ENCODE peak calls at places on chromosome 4, in ten cellular contexts. P is GM23338, F is upper lobe of right lung, E is tibial artery, O is HFFc6, J is prostate gland, L is foreskin fibroblast, H is fibroblast of mammary gland, D is WERI-Rb-1, W is thyroid gland. X is an unnamed sample.

GRCh38 chr4:143626134-143626859 is 74.2 kb downstream of the FREM3 start:
- DNase-seq in P (no peak), L (peak; percentile 55), D (no peak), J (peak; percentile 6), O (no peak), W (peak; percentile 17), F (no peak), H (peak; percentile 55), E (peak; percentile 88), X (no peak)

GRCh38 chr4:2875556-2875955 is 31.9 kb downstream of the ADD1 start:
- DNase-seq in H (no peak), J (no peak), L (no peak), E (no peak), F (no peak), W (no peak), P (no peak), O (no peak), D (no peak), X (no peak)

GRCh38 chr4:125703443-125703842 is 388.7 kb downstream of the FAT4 start:
- DNase-seq in F (no peak), P (no peak), D (no peak), J (no peak), W (no peak), E (no peak), L (peak; percentile 57), O (peak; percentile 23), H (peak; percentile 53), X (no peak)

GRCh38 chr4:128379860-128380259 is 92.2 kb upstream of the PGRMC2 start:
- DNase-seq in J (no peak), P (peak; percentile 61), O (peak; percentile 36), D (peak; percentile 73), E (no peak), F (no peak), H (peak; percentile 42), W (peak; percentile 54), L (peak; percentile 52), X (peak; percentile 79)

GRCh38 chr4:140363558-140363957 is 9.9 kb upstream of the SCOC start:
- DNase-seq in F (no peak), L (no peak), P (no peak), O (no peak), H (no peak), W (no peak), E (no peak), J (no peak), D (no peak), X (no peak)

GRCh38 chr4:73152893-73153292 is 83.4 kb upstream of the COX18 start:
- DNase-seq in O (no peak), J (no peak), E (no peak), D (no peak), P (no peak), L (peak; percentile 4), F (no peak), H (peak; percentile 9), W (no peak), X (no peak)

GRCh38 chr4:142721187-142721586 is 124.9 kb downstream of the INPP4B start:
- DNase-seq in J (no peak), F (no peak), E (no peak), P (no peak), W (no peak), L (peak; percentile 43), D (no peak), O (peak; percentile 4), H (no peak), X (no peak)

GRCh38 chr4:4810365-4810764 is 49.1 kb upstream of the MSX1 start:
- DNase-seq in J (no peak), P (no peak), O (no peak), L (no peak), E (no peak), H (no peak), W (no peak), D (no peak), F (no peak), X (no peak)

GRCh38 chr4:129988957-129989356 is 893.0 kb downstream of the C4orf33 start:
- DNase-seq in O (no peak), J (no peak), H (no peak), L (no peak), E (no peak), D (no peak), W (no peak), F (no peak), P (no peak), X (no peak)

GRCh38 chr4:72531322-72531721 is 37.7 kb downstream of the ADAMTS3 start:
- DNase-seq in D (no peak), L (no peak), W (no peak), P (no peak), J (no peak), F (no peak), H (no peak), E (no peak), O (no peak), X (no peak)

GRCh38 chr4:52750819-52751348 is 341 bp downstream of the ERVMER34-1 start:
- DNase-seq in H (peak; percentile 6), E (no peak), O (no peak), D (no peak), W (peak; percentile 4), P (peak; percentile 60), J (no peak), F (peak; percentile 74), L (peak; percentile 44), X (no peak)

GRCh38 chr4:89486042-89486441 is 178.4 kb upstream of the GPRIN3 start:
- DNase-seq in L (peak; percentile 71), H (peak; percentile 67), E (no peak), P (no peak), J (no peak), D (no peak), F (no peak), W (no peak), O (peak; percentile 41), X (no peak)

GRCh38 chr4:78545275-78546246 is 6.0 kb upstream of the ANXA3 start:
- DNase-seq in P (no peak), O (no peak), E (no peak), L (no peak), H (peak; percentile 79), W (no peak), F (no peak), D (no peak), J (no peak), X (no peak)

GRCh38 chr4:159577241-159577640 is 474.4 kb downstream of the RAPGEF2 start:
- DNase-seq in L (no peak), D (no peak), J (no peak), F (no peak), E (no peak), O (no peak), W (no peak), P (no peak), H (no peak), X (no peak)

GRCh38 chr4:61638600-61638999 is 438.5 kb downstream of the ADGRL3 start:
- DNase-seq in H (no peak), D (no peak), P (no peak), L (peak; percentile 29), W (no peak), J (no peak), E (no peak), F (no peak), O (no peak), X (no peak)

GRCh38 chr4:24884925-24885324 is 27.9 kb downstream of the CCDC149 start:
- DNase-seq in H (no peak), O (no peak), L (no peak), D (no peak), E (no peak), W (no peak), F (no peak), J (no peak), P (no peak), X (no peak)

GRCh38 chr4:147707892-147708672 is 23.8 kb upstream of the ARHGAP10 start:
- DNase-seq in O (peak; percentile 34), L (peak; percentile 77), H (peak; percentile 63), F (no peak), P (peak; percentile 72), J (peak; percentile 54), W (peak; percentile 59), D (peak; percentile 63), E (peak; percentile 66), X (peak; percentile 73)
- TF ChIP-seq CTCF in O (peak; percentile 97), L (peak; percentile 76), H (peak; percentile 86), F (peak; percentile 90), P (peak; percentile 79), J (peak; percentile 83), W (peak; percentile 97), D (peak; percentile 68), E (peak; percentile 91), X (peak; percentile 97)

DNA sequence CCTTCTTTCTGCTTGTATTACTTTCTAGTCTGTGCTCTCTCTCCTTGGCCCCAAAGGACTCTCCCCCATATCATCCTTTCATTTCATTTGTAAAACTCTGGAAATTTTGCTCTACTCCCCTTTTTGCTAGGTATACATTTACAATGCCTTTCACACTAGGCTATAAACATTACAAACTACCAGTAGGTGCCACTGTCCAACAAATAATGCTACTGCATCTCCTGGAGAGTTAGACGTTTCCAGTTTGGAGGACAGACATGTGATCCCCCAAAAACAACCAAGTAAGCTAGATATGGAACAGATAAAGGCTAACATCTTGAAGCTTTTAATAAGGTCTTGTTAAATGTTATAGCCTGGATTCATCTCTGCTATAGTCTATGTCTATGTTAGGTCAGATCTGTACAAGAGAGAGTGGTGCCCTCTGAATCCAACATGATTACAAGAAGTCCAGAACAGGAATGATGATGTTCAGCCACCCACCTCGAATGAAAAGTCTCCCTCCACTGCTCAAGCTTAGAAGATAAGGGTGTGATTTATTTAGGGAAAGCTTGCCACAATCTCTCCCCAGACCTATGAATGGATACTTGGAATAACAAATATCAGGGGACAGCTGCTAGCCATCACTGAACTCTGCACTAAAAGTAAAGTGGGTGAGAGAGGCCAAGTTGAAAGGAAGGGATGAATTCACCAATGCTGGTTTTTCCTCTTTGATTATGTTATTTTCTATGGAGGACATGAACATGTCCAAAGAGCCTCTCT is 14.3 kb downstream of the CBR4 start:
- DNase-seq in H (peak; percentile 38), D (no peak), P (no peak), W (no peak), E (no peak), O (peak; percentile 29), F (no peak), L (peak; percentile 39), J (no peak), X (no peak)
- TF ChIP-seq CTCF in H (peak; percentile 11), D (no peak), P (peak; percentile 27), W (peak; percentile 38), E (no peak), O (peak; percentile 59), F (peak; percentile 31), L (no peak), J (no peak), X (peak; percentile 37)

GRCh38 chr4:56255820-56256219 is 131.5 kb downstream of the AASDH start:
- DNase-seq in L (no peak), P (peak; percentile 19), W (no peak), E (no peak), H (peak; percentile 2), J (no peak), O (no peak), D (no peak), F (no peak), X (no peak)
- TF ChIP-seq CTCF in L (no peak), P (peak; percentile 52), W (no peak), E (no peak), H (no peak), J (no peak), O (no peak), D (peak; percentile 13), F (no peak), X (peak; percentile 34)

DNA sequence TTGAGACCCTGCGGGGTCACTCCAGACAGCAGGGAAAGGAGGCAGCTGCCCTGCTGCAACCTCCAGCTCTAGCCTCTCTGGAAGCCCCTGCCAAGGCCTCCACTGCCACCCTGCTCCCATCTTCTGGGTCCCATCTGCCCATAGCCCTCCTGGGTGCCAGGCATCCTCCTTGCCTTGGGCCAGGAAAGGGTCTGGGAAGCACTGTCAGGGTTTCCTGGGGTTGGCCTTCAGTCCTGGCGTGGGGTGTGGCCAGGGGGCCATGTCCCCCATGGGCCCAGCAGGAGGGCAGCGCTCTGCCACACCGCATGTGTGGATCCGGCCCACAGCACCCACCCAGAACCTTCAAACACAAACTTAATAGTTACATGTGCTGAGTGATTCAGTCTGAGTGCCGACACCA is 3.4 kb upstream of the CPLX1 start:
- DNase-seq in W (no peak), F (peak; percentile 35), J (no peak), D (no peak), E (no peak), P (no peak), H (no peak), L (no peak), O (no peak), X (peak; percentile 32)
- TF ChIP-seq CTCF in W (no peak), F (no peak), J (no peak), D (no peak), E (no peak), P (no peak), H (no peak), L (no peak), O (no peak), X (no peak)

X was measured in endodermal cell.